ENCODE peak calls at places on chromosomes 12 and 14, in seven cellular contexts. R, M, J, G, S, B and I are unnamed samples. For H3K4me1, the result is how much of the 10 kb centered on the place peaks cover.

GRCh38 chr14:58297412-58297761 is 968 bp upstream of the ARID4A start:
- DNase-seq in B (no peak), G (no peak), S (no peak), M (no peak), J (peak), R (no peak), I (no peak)

GRCh38 chr12:44000309-44000952 is 164.6 kb downstream of the TMEM117 start:
- DNase-seq in J (peak), B (peak), R (no peak), G (no peak), M (no peak), S (peak), I (peak)

GRCh38 chr14:102591372-102591943 is 991 bp upstream of the RCOR1 start:
- DNase-seq in J (no peak), S (no peak), R (peak), B (peak), M (no peak), G (peak), I (peak)

GRCh38 chr14:36988568-36988967 is 183.8 kb downstream of the SLC25A21 start:
- DNase-seq in J (no peak), G (no peak), M (no peak), R (no peak), S (no peak), B (peak), I (no peak)

GRCh38 chr12:119229837-119230236 is 51.1 kb downstream of the HSPB8 start:
- DNase-seq in B (peak), R (peak), J (peak), G (no peak), S (no peak), M (no peak), I (peak)

GRCh38 chr12:52645982-52646381 is 6.0 kb downstream of the KRT2 start:
- DNase-seq in R (no peak), S (no peak), B (no peak), J (no peak), G (no peak), M (no peak), I (no peak)

GRCh38 chr14:65792208-65792905 is 379.8 kb downstream of the FUT8 start:
- DNase-seq in S (peak), M (no peak), R (no peak), B (peak), G (no peak), J (peak), I (no peak)

GRCh38 chr14:56170028-56170427 is 51.8 kb downstream of the PELI2 start:
- DNase-seq in M (no peak), G (no peak), B (peak), S (no peak), J (no peak), R (no peak), I (no peak)

GRCh38 chr12:1474567-1475153 is 119.7 kb downstream of the FBXL14 start:
- DNase-seq in M (peak), J (no peak), B (peak), R (no peak), S (no peak), G (no peak), I (no peak)

GRCh38 chr12:84305144-84305543 is 607.5 kb downstream of the SLC6A15 start:
- DNase-seq in R (no peak), J (no peak), B (no peak), S (no peak), G (no peak), M (no peak), I (no peak)

GRCh38 chr12:5307065-5307464 is 124.8 kb upstream of the NTF3 start:
- DNase-seq in S (no peak), M (no peak), R (no peak), J (no peak), B (no peak), G (no peak), I (no peak)

GRCh38 chr12:122291431-122291830 is 25.1 kb upstream of the VPS33A start:
- DNase-seq in G (no peak), J (no peak), M (no peak), B (no peak), S (no peak), R (no peak), I (no peak)

GRCh38 chr12:32893008-32893407 is 3.6 kb downstream of the PKP2 start:
- DNase-seq in R (no peak), B (no peak), J (no peak), M (no peak), S (no peak), G (no peak), I (no peak)
- H3K4me1 ChIP-seq in R (under half), B (under half), J (under half), M (under half), S (half or more), G (under half), I (under half)

GRCh38 chr12:99146730-99147129 is 500.8 kb upstream of the GARIN6 start:
- DNase-seq in B (no peak), R (no peak), G (no peak), S (no peak), J (no peak), M (no peak), I (no peak)
- TF ChIP-seq CTCF in B (no peak), R (no peak), G (no peak), S (no peak), J (no peak), M (no peak), I (no peak)

DNA sequence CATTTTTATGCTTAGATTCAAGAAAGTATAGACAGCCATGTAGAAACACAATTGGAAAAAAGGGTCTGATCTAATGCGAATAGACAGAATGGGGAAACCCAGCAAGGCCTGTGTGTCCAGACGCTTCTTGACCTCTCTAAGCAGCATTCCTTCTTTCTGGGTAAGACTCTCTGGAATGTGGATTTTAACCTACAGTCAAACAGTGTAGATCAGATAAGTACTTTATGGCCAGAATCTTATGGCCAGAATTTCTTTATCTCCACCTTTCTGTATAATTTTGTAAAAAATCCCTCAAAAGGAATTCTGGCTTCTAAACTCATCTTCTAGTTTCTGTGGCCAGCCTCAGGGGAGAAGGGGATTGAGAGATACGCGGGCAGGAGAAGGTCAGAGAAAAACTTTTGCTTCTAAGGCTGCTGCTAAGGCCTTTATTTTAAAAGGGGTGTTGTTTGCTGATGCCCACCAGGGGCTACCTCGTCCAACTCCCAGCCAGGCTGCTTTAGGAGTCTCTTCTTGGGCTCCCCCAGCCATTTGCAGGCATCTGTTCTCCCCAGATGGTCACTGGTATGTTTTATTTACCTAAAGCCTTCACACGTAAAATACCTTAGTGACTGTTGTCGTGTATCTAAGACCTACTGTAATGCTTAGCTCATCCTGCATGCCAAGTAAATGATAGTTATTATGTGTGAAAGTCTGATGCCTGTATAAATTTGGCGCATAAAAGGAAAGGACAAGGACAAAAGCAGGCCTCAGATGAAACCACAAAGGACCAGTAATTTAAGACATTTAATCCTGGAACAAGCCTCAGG is 68.4 kb downstream of the ANO6 start:
- DNase-seq in B (peak), R (no peak), G (no peak), J (no peak), M (no peak), S (no peak), I (no peak)
- H3K4me3 ChIP-seq in B (no peak), R (no peak), G (no peak), J (peak), M (no peak), S (no peak), I (no peak)

GRCh38 chr12:50258167-50258551 is 25.2 kb downstream of the LIMA1 start:
- DNase-seq in B (no peak), J (no peak), M (no peak), R (peak), G (no peak), S (no peak), I (peak)
- H3K4me1 ChIP-seq in B (under half), J (half or more), M (half or more), R (under half), G (under half), S (half or more), I (half or more)

GRCh38 chr12:25830456-25830855 is 128.0 kb upstream of the RASSF8 start:
- DNase-seq in M (no peak), G (no peak), J (no peak), B (peak), S (no peak), R (no peak), I (no peak)
- TF ChIP-seq CTCF in M (no peak), G (no peak), J (no peak), B (no peak), S (no peak), R (no peak), I (no peak)